ENCODE peak calls at places on chromosomes 5 and 9, in ten cellular contexts. N, P, G, K, W, R, V, Z, C and A are unnamed samples.

GRCh38 chr9:132973166-132973565 is 5.3 kb upstream of the GFI1B start:
- DNase-seq in N (no peak), P (no peak), G (no peak), K (no peak), W (no peak), R (no peak), V (no peak), Z (no peak), C (no peak), A (no peak)

GRCh38 chr9:21504113-21504512 is 22.0 kb upstream of the IFNE start:
- DNase-seq in N (no peak), P (no peak), G (no peak), K (no peak), W (no peak), R (no peak), V (no peak), Z (no peak), C (no peak), A (no peak)

GRCh38 chr5:14041528-14042184 is 97.2 kb upstream of the DNAH5 start:
- DNase-seq in N (no peak), P (no peak), G (no peak), K (no peak), W (no peak), R (no peak), V (no peak), Z (no peak), C (peak; percentile 65), A (no peak)

GRCh38 chr9:14320272-14321245 is 6.6 kb upstream of the NFIB start:
- DNase-seq in N (no peak), P (no peak), G (peak; percentile 83), K (no peak), W (no peak), R (no peak), V (no peak), Z (no peak), C (peak; percentile 99), A (peak; percentile 87)

GRCh38 chr5:54738118-54738972 is 220.8 kb downstream of the SNX18 start:
- DNase-seq in N (no peak), P (peak; percentile 25), G (peak; percentile 57), K (no peak), W (no peak), R (peak; percentile 38), V (peak; percentile 83), Z (peak; percentile 55), C (peak; percentile 47), A (no peak)

GRCh38 chr5:74326571-74327338 is 313.8 kb downstream of the ENC1 start:
- DNase-seq in N (peak; percentile 92), P (peak; percentile 82), G (peak; percentile 92), K (peak; percentile 71), W (no peak), R (no peak), V (no peak), Z (peak; percentile 92), C (peak; percentile 84), A (no peak)

GRCh38 chr5:111550282-111551020 is 38.1 kb upstream of the STARD4 start:
- DNase-seq in N (peak; percentile 50), P (peak; percentile 38), G (peak; percentile 97), K (peak; percentile 64), W (peak; percentile 92), R (peak; percentile 76), V (peak; percentile 84), Z (peak; percentile 95), C (peak; percentile 95), A (peak; percentile 89)

GRCh38 chr5:136013559-136013958 is 15.2 kb upstream of the TGFBI start:
- DNase-seq in N (no peak), P (no peak), G (no peak), K (no peak), W (no peak), R (no peak), V (no peak), Z (no peak), C (no peak), A (no peak)

DNA sequence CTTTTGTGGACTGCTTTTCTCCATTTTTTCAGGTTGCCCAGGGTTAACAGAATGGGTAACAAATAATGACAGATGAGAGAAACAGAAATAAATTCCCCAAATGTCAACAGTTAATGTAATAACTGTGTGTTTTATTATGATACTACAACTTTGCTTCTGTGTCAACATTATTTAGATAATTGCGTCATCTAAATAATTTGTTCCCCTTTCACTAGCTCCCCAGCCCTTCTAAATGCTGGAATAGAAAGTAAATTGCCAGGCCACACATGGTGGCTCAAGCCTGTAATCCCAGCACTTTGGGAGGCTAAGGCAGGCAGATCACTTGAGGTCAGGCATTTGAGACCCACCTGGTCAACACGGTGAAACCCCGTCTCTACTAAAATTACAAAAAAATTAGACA is 53.5 kb downstream of the RNF38 start:
- DNase-seq in N (no peak), P (no peak), G (no peak), K (no peak), W (no peak), R (no peak), V (no peak), Z (no peak), C (no peak), A (no peak)
- H3K36me3 ChIP-seq in N (peaks cover 20% of the 10 kb centered on the region), P (peaks cover 10% of the 10 kb centered on the region), G (peaks cover 25% of the 10 kb centered on the region), K (peaks cover 29% of the 10 kb centered on the region), W (peaks cover 54% of the 10 kb centered on the region), R (peaks cover 41% of the 10 kb centered on the region), V (peaks cover 3% of the 10 kb centered on the region), Z (no peaks in the 10 kb centered on the region), C (peaks cover 8% of the 10 kb centered on the region), A (peaks cover 58% of the 10 kb centered on the region)

DNA sequence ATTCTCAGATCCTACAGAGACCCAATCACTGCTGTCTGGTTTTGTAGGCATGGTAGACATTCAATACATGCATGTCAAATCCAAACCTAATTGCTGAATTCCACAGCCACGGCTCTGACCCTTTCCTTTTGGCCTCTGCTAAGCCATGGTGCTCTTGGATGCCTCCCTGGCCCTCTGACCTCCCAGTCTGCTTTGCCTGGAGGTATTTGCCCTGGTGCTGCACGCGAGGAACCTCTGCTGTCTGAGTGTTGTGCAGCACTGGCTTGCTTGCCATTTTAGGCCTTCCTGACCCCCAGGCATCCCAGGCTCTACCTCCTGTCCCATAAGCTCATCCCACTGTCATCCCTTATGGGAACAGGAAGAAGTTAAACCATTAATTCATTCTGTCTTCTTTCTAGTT is 60.9 kb downstream of the DOCK2 start:
- DNase-seq in N (no peak), P (no peak), G (no peak), K (no peak), W (no peak), R (no peak), V (no peak), Z (no peak), C (no peak), A (no peak)
- H3K36me3 ChIP-seq in N (peaks cover 40% of the 10 kb centered on the region), P (no peaks in the 10 kb centered on the region), G (no peaks in the 10 kb centered on the region), K (peaks cover 68% of the 10 kb centered on the region), W (no peaks in the 10 kb centered on the region), R (no peaks in the 10 kb centered on the region), V (no peaks in the 10 kb centered on the region), Z (no peaks in the 10 kb centered on the region), C (no peaks in the 10 kb centered on the region), A (peaks cover 37% of the 10 kb centered on the region)

GRCh38 chr5:36215910-36216309 is 25.8 kb downstream of the NADK2 start:
- DNase-seq in N (no peak), P (no peak), G (no peak), K (no peak), W (no peak), R (no peak), V (no peak), Z (no peak), C (no peak), A (peak; percentile 65)

GRCh38 chr5:36222620-36223019 is 19.1 kb downstream of the NADK2 start:
- DNase-seq in N (no peak), P (no peak), G (no peak), K (no peak), W (no peak), R (no peak), V (no peak), Z (no peak), C (no peak), A (no peak)

GRCh38 chr5:36217992-36218391 is 23.7 kb downstream of the NADK2 start:
- DNase-seq in N (no peak), P (no peak), G (no peak), K (no peak), W (no peak), R (no peak), V (no peak), Z (no peak), C (no peak), A (no peak)

GRCh38 chr5:36214434-36214833 is 27.3 kb downstream of the NADK2 start:
- DNase-seq in N (no peak), P (no peak), G (peak; percentile 8), K (no peak), W (no peak), R (no peak), V (no peak), Z (no peak), C (peak; percentile 15), A (peak; percentile 56)

GRCh38 chr5:36217591-36217990 is 24.1 kb downstream of the NADK2 start:
- DNase-seq in N (no peak), P (no peak), G (no peak), K (no peak), W (no peak), R (no peak), V (no peak), Z (no peak), C (no peak), A (no peak)
- H3K36me3 ChIP-seq in N (no peaks in the 10 kb centered on the region), P (peaks cover 5% of the 10 kb centered on the region), G (peaks cover 13% of the 10 kb centered on the region), K (peaks cover 7% of the 10 kb centered on the region), W (peaks cover 4% of the 10 kb centered on the region), R (peaks cover 9% of the 10 kb centered on the region), V (no peaks in the 10 kb centered on the region), Z (peaks cover 3% of the 10 kb centered on the region), C (no peaks in the 10 kb centered on the region), A (peaks cover 77% of the 10 kb centered on the region)

DNA sequence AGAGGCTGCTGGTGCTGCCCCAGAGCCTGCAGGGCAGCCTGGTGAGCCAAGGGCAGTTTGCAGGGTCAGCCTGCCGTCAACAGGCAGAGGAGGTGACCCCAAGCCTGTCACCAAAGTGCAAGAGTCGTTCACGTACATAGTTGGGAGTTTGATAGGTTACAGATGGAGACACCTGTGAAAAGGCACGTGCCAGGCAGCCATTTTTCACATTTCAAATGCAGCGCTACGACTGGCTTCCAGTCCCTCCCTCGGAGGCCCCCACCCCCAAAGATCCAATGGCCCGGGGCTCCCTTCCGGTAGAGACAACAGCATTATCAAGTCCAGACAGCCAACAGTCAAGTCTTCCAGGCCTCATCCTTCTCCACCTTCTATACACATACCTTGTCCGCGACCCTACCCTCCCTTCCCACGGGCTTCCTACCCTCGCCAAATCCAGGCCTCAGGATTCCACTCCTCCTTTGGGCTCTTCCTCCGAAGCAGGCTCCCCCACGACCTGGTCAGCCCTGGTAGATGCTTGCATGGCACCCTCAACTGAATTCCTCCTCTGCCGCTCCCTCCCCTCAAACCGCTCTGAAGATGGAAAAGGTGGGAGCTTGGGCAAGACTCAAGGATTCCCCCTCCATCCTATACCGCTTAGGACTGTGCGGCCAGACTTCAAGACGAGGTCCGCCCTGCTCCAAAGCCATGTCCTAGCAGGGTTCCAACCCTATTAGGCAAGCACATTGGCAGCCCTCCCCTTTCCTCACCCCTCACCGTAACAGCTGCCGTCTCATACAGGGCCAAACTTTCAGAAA is 13.2 kb downstream of the HNRNPH1 start:
- DNase-seq in N (no peak), P (no peak), G (no peak), K (no peak), W (no peak), R (no peak), V (no peak), Z (no peak), C (peak; percentile 45), A (peak; percentile 53)
- H3K36me3 ChIP-seq in N (peaks cover 24% of the 10 kb centered on the region), P (peaks cover 44% of the 10 kb centered on the region), G (peaks cover 27% of the 10 kb centered on the region), K (peaks cover 65% of the 10 kb centered on the region), W (peaks cover 18% of the 10 kb centered on the region), R (peaks cover 32% of the 10 kb centered on the region), V (peaks cover 7% of the 10 kb centered on the region), Z (peaks cover 3% of the 10 kb centered on the region), C (peaks cover 42% of the 10 kb centered on the region), A (peaks cover 47% of the 10 kb centered on the region)